ENCODE peak calls at places on chromosome 12, in five cellular contexts. One of them, this sample, is unnamed.

GRCh38 chr12:120054293-120054692 is 62.3 kb downstream of the RAB35 start:
- DNase-seq in mesendoderm: no peak
- DNase-seq in IMR-90: no peak
- DNase-seq in neuronal stem cell: no peak
- DNase-seq in H9: no peak
- DNase-seq in this sample: no peak

GRCh38 chr12:70074510-70074909 is 168.7 kb upstream of the CNOT2 start:
- DNase-seq in IMR-90: no peak
- DNase-seq in H9: no peak
- DNase-seq in neuronal stem cell: no peak
- DNase-seq in mesendoderm: peak; percentile 91
- DNase-seq in this sample: no peak

GRCh38 chr12:114684098-114684869 is at the start of gene TBX3:
- DNase-seq in H9: peak; percentile 98
- DNase-seq in neuronal stem cell: peak; percentile 91
- DNase-seq in mesendoderm: peak; percentile 100
- DNase-seq in IMR-90: peak; percentile 99
- DNase-seq in this sample: peak; percentile 100

GRCh38 chr12:94725375-94726168 is 75.2 kb upstream of the TMCC3 start:
- DNase-seq in mesendoderm: peak; percentile 68
- DNase-seq in IMR-90: peak; percentile 26
- DNase-seq in H9: peak; percentile 53
- DNase-seq in neuronal stem cell: no peak
- DNase-seq in this sample: peak; percentile 47

GRCh38 chr12:130765186-130765659 is 49.1 kb upstream of the RIMBP2 start:
- DNase-seq in neuronal stem cell: no peak
- DNase-seq in H9: no peak
- DNase-seq in IMR-90: peak; percentile 15
- DNase-seq in mesendoderm: peak; percentile 78
- DNase-seq in this sample: peak; percentile 60

GRCh38 chr12:42588981-42589464 is 523 bp downstream of the PRICKLE1 start:
- DNase-seq in H9: peak; percentile 76
- DNase-seq in IMR-90: peak; percentile 38
- DNase-seq in mesendoderm: peak; percentile 80
- DNase-seq in neuronal stem cell: peak; percentile 43
- DNase-seq in this sample: peak; percentile 47

GRCh38 chr12:62799126-62799736 is 135.7 kb downstream of the PPM1H start:
- DNase-seq in IMR-90: peak; percentile 72
- DNase-seq in mesendoderm: peak; percentile 93
- DNase-seq in neuronal stem cell: peak; percentile 82
- DNase-seq in H9: peak; percentile 84
- DNase-seq in this sample: peak; percentile 72

GRCh38 chr12:53061404-53062010 is 11.6 kb downstream of the TNS2 start:
- DNase-seq in H9: peak; percentile 81
- DNase-seq in IMR-90: no peak
- DNase-seq in mesendoderm: peak; percentile 57
- DNase-seq in neuronal stem cell: no peak
- DNase-seq in this sample: no peak

GRCh38 chr12:27212861-27213260 is 31.2 kb upstream of the STK38L start:
- DNase-seq in H9: no peak
- DNase-seq in mesendoderm: no peak
- DNase-seq in IMR-90: no peak
- DNase-seq in neuronal stem cell: no peak
- DNase-seq in this sample: no peak

GRCh38 chr12:5043589-5044419 is at the start of gene KCNA5:
- DNase-seq in neuronal stem cell: peak; percentile 37
- DNase-seq in IMR-90: no peak
- DNase-seq in H9: peak; percentile 78
- DNase-seq in mesendoderm: peak; percentile 63
- DNase-seq in this sample: no peak

GRCh38 chr12:114403690-114404450 is 2.1 kb downstream of the TBX5 start:
- DNase-seq in neuronal stem cell: peak; percentile 31
- DNase-seq in mesendoderm: peak; percentile 56
- DNase-seq in IMR-90: peak; percentile 69
- DNase-seq in H9: peak; percentile 83
- DNase-seq in this sample: no peak

GRCh38 chr12:4780624-4781023 is 60.4 kb downstream of the GALNT8 start:
- DNase-seq in IMR-90: no peak
- DNase-seq in neuronal stem cell: no peak
- DNase-seq in mesendoderm: no peak
- DNase-seq in H9: no peak
- DNase-seq in this sample: no peak

GRCh38 chr12:56763753-56764657 is 881 bp downstream of the HSD17B6 start:
- DNase-seq in H9: no peak
- DNase-seq in IMR-90: peak; percentile 82
- DNase-seq in neuronal stem cell: no peak
- DNase-seq in mesendoderm: no peak
- DNase-seq in this sample: peak; percentile 82

GRCh38 chr12:62192486-62193250 is 67.5 kb upstream of the USP15 start:
- DNase-seq in neuronal stem cell: peak; percentile 83
- DNase-seq in IMR-90: peak; percentile 82
- DNase-seq in H9: peak; percentile 85
- DNase-seq in mesendoderm: peak; percentile 92
- DNase-seq in this sample: peak; percentile 86

GRCh38 chr12:6215932-6216494 is 15.8 kb downstream of the CD9 start:
- DNase-seq in IMR-90: peak; percentile 33
- DNase-seq in mesendoderm: peak; percentile 88
- DNase-seq in neuronal stem cell: no peak
- DNase-seq in H9: peak; percentile 80
- DNase-seq in this sample: peak; percentile 69

GRCh38 chr12:47270782-47271664 is 191.3 kb upstream of the AMIGO2 start:
- DNase-seq in IMR-90: peak; percentile 77
- DNase-seq in neuronal stem cell: no peak
- DNase-seq in mesendoderm: no peak
- DNase-seq in H9: no peak
- DNase-seq in this sample: peak; percentile 77

GRCh38 chr12:57727758-57728395 is 10.7 kb downstream of the AGAP2 start:
- DNase-seq in IMR-90: no peak
- DNase-seq in neuronal stem cell: no peak
- DNase-seq in mesendoderm: peak; percentile 77
- DNase-seq in H9: peak; percentile 89
- DNase-seq in this sample: no peak

GRCh38 chr12:53999596-54000104 is 311 bp upstream of the HOXC9 start:
- DNase-seq in mesendoderm: no peak
- DNase-seq in IMR-90: peak; percentile 31
- DNase-seq in H9: no peak
- DNase-seq in neuronal stem cell: no peak
- DNase-seq in this sample: peak; percentile 88

GRCh38 chr12:56593909-56594621 is 36.1 kb downstream of the BAZ2A start:
- DNase-seq in H9: peak; percentile 91
- DNase-seq in mesendoderm: peak; percentile 94
- DNase-seq in neuronal stem cell: peak; percentile 55
- DNase-seq in IMR-90: peak; percentile 81
- DNase-seq in this sample: peak; percentile 85

GRCh38 chr12:70080577-70080976 is 162.7 kb upstream of the CNOT2 start:
- DNase-seq in neuronal stem cell: no peak
- DNase-seq in H9: no peak
- DNase-seq in mesendoderm: no peak
- DNase-seq in IMR-90: no peak
- DNase-seq in this sample: no peak

GRCh38 chr12:131132118-131132892 is 178.6 kb downstream of the ADGRD1 start:
- DNase-seq in IMR-90: peak; percentile 1
- DNase-seq in H9: peak; percentile 93
- DNase-seq in mesendoderm: peak; percentile 94
- DNase-seq in neuronal stem cell: peak; percentile 83
- DNase-seq in this sample: peak; percentile 20

GRCh38 chr12:103833891-103834290 is 7.1 kb downstream of the NT5DC3 start:
- DNase-seq in neuronal stem cell: no peak
- DNase-seq in H9: peak; percentile 44
- DNase-seq in mesendoderm: peak; percentile 61
- DNase-seq in IMR-90: no peak
- DNase-seq in this sample: no peak

GRCh38 chr12:29739279-29739991 is 44.3 kb downstream of the TMTC1 start:
- DNase-seq in H9: no peak
- DNase-seq in mesendoderm: no peak
- DNase-seq in IMR-90: peak; percentile 93
- DNase-seq in neuronal stem cell: no peak
- DNase-seq in this sample: peak; percentile 58
- H4K8ac ChIP-seq in H9: no peak overlapping the region
- H4K8ac ChIP-seq in mesendoderm: no peak overlapping the region
- H4K8ac ChIP-seq in IMR-90: peak overlapping the region; percentile 82
- H4K8ac ChIP-seq in neuronal stem cell: no peak overlapping the region
- H4K8ac ChIP-seq in this sample: no peak overlapping the region

GRCh38 chr12:110582286-110583136 is 607 bp downstream of the PPTC7 start:
- DNase-seq in mesendoderm: peak; percentile 62
- DNase-seq in neuronal stem cell: peak; percentile 45
- DNase-seq in IMR-90: peak; percentile 33
- DNase-seq in H9: peak; percentile 58
- DNase-seq in this sample: peak; percentile 80
- H4K8ac ChIP-seq in mesendoderm: no peak overlapping the region
- H4K8ac ChIP-seq in neuronal stem cell: no peak overlapping the region
- H4K8ac ChIP-seq in IMR-90: no peak overlapping the region
- H4K8ac ChIP-seq in H9: no peak overlapping the region
- H4K8ac ChIP-seq in this sample: peak overlapping the region; percentile 19

GRCh38 chr12:83505586-83505985 is 818.9 kb downstream of the TMTC2 start:
- DNase-seq in neuronal stem cell: no peak
- DNase-seq in IMR-90: no peak
- DNase-seq in mesendoderm: no peak
- DNase-seq in H9: no peak
- DNase-seq in this sample: no peak

GRCh38 chr12:83506841-83507240 is 820.1 kb downstream of the TMTC2 start:
- DNase-seq in H9: no peak
- DNase-seq in IMR-90: no peak
- DNase-seq in mesendoderm: no peak
- DNase-seq in neuronal stem cell: no peak
- DNase-seq in this sample: no peak
- H4K8ac ChIP-seq in H9: no peak overlapping the region
- H4K8ac ChIP-seq in IMR-90: no peak overlapping the region
- H4K8ac ChIP-seq in mesendoderm: no peak overlapping the region
- H4K8ac ChIP-seq in neuronal stem cell: no peak overlapping the region
- H4K8ac ChIP-seq in this sample: no peak overlapping the region

DNA sequence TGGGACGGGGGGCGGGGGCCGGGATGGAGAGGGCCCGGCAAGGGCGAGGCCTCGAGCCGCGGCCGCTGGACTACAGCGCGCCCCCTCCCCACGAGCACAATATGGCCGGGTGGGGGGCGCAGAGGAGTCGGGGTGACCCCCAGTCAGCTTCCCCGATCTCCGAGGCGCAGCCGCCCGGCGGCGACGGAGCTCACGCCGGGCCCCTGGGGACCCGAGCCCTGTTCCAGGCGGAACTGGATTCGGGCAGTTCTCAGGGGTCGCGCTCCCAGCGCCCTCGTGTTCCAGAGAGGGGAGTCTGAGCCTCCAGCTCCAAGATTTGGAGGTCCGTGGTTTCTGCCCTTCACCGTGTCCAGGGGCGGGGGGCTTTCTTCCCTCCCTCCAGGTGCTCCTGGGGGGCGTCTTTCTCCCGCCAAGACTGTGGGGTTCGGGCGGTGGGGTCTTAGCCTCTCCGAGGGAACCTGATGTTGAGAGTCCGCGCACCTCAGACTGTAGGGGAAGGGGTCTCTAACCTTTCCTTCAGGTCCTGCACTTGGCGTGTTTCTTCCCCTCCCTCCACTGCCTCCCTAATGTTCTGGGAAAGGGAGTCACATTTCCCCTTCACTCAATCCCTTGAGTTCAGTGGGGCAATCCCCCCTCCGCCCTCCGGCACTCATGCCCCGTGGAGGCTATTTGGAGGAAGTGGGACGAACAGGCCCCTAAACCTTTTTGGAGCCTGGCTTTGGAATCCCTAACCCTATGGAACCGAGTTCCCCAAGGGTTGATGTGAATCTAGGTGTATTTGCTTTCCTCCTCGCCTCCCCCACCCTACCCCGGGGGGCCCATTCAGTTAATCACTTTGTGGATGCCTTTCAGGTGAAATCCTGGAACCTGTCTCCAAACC is 584 bp downstream of the ACVR1B start:
- DNase-seq in H9: peak; percentile 61
- DNase-seq in mesendoderm: peak; percentile 56
- DNase-seq in neuronal stem cell: no peak
- DNase-seq in IMR-90: no peak
- DNase-seq in this sample: no peak
- H4K8ac ChIP-seq in H9: no peak overlapping the region
- H4K8ac ChIP-seq in mesendoderm: peak overlapping the region; percentile 99
- H4K8ac ChIP-seq in neuronal stem cell: no peak overlapping the region
- H4K8ac ChIP-seq in IMR-90: peak overlapping the region; percentile 36
- H4K8ac ChIP-seq in this sample: peak overlapping the region; percentile 45

DNA sequence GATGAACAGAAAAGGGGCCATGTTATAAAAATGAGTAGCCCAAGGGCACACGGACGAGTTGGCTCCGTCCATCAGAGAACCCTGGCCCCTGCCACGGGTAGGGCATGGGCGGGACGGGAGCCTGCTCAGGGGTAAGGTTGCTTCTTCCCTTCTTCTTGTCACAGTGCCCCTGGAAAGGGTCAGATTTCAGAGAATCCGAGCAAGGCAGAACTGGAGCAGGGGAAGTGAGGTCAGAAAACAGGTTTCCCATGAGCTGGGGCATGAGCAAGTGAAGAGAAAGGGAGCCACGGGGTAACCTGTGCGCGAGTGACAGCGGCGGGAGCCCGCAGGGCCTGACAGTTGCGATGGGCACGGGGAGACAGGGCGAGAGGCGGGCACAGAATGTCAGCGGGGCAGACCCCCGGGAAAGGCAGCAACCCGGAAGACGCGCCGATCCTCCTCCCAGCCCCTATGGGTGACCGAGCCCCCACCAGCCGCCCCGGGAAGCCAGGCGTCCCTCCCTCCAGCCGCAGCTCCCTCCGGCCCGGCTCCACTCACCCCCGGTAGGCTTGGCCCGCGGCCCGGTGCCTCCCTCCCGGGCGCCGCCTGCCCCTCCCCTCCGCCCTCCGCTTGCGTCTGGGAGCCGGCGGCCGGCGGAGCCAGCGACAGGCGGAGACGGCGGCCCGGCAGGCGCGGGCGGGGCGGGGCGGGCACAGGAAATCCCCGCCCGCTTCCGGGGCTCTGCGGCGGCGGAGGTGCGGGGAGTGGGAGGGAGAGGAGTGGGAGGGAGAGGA is at the start of gene ZNF641:
- DNase-seq in mesendoderm: peak; percentile 87
- DNase-seq in H9: peak; percentile 89
- DNase-seq in neuronal stem cell: peak; percentile 56
- DNase-seq in IMR-90: peak; percentile 48
- DNase-seq in this sample: peak; percentile 80
- H4K8ac ChIP-seq in mesendoderm: no peak within 1 kb of the TSS
- H4K8ac ChIP-seq in H9: no peak within 1 kb of the TSS
- H4K8ac ChIP-seq in neuronal stem cell: no peak within 1 kb of the TSS
- H4K8ac ChIP-seq in IMR-90: peak within 1 kb of the TSS; percentile 93
- H4K8ac ChIP-seq in this sample: peak within 1 kb of the TSS; percentile 78

DNA sequence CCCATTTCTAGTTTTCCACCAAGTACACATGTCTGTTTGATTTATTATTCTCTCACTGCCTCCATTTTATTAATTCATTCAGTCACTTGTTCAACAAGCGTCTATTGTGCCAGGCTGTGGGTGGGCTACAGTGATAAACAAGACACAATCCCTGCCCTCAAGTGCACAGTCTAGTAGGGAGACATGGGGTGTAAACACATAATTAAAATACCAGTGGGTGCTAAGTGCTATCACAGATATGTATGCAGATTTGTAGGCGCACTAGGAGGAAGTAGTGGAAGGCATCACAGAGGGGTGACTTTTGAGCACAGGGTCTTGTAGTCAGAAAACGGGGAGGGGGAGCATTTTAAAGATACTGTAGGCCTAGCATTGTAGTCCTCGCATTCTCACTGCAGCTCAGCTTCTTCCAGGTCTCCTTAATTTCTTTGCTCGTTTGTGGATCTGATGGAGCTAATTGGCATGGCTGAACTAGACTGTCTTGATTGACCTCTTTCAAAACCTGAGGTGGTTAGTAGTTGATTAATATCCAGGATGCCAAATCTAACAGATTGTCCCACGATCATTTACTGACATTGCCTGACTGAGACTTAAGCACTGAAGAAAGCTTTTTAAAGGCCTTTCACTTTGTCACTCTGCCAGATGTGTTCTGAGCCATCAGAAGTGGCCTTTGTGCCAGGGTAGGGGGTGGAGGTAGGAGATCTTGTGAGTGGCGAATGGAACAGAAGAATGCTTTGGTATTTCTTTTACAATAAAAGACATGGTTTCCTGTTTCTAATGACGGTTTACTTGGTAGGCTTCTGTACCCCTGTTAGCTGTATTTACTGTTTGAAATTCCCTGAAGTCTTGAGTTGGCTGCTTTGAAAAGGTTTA is 116.9 kb downstream of the DIP2B start:
- DNase-seq in mesendoderm: peak; percentile 62
- DNase-seq in H9: no peak
- DNase-seq in IMR-90: no peak
- DNase-seq in neuronal stem cell: peak; percentile 24
- DNase-seq in this sample: no peak
- H4K8ac ChIP-seq in mesendoderm: no peak overlapping the region
- H4K8ac ChIP-seq in H9: no peak overlapping the region
- H4K8ac ChIP-seq in IMR-90: peak overlapping the region; percentile 53
- H4K8ac ChIP-seq in neuronal stem cell: no peak overlapping the region
- H4K8ac ChIP-seq in this sample: no peak overlapping the region